ENCODE peak calls at places on chromosomes 16 and 17, in five cellular contexts. X is T-helper 9 cell, D is AG09319, L is nephron progenitor cell, O is A172. V is an unnamed sample.

GRCh38 chr17:82962163-82962720 is 117.2 kb upstream of the METRNL start:
- DNase-seq in X (no peak), D (no peak), L (no peak), O (peak), V (peak)

GRCh38 chr17:9330903-9331272 is 244.7 kb downstream of the STX8 start:
- DNase-seq in X (no peak), D (no peak), L (no peak), O (no peak), V (no peak)

GRCh38 chr17:61503961-61504360 is 51.7 kb downstream of the TBX4 start:
- DNase-seq in X (no peak), D (no peak), L (no peak), O (no peak), V (peak)

GRCh38 chr17:78779848-78780247 is 2.2 kb downstream of the CYTH1 start:
- DNase-seq in X (peak), D (no peak), L (no peak), O (no peak), V (no peak)

GRCh38 chr17:76704799-76705198 is 6.0 kb downstream of the MXRA7 start:
- DNase-seq in X (no peak), D (no peak), L (no peak), O (no peak), V (no peak)

GRCh38 chr16:30488764-30489595 is 16.4 kb downstream of the ITGAL start:
- DNase-seq in X (no peak), D (no peak), L (no peak), O (no peak), V (peak)

GRCh38 chr16:85354623-85355514 is 242.6 kb upstream of the CIBAR2 start:
- DNase-seq in X (no peak), D (no peak), L (peak), O (peak), V (peak)

GRCh38 chr16:68275611-68276191 is 11.4 kb downstream of the SLC7A6 start:
- DNase-seq in X (peak), D (no peak), L (no peak), O (no peak), V (no peak)

GRCh38 chr16:79150128-79150527 is 450.4 kb downstream of the MAF start:
- DNase-seq in X (no peak), D (no peak), L (no peak), O (no peak), V (no peak)

GRCh38 chr16:89422905-89423630 is 67.3 kb downstream of the ANKRD11 start:
- DNase-seq in X (peak), D (no peak), L (no peak), O (peak), V (peak)

GRCh38 chr17:32142857-32143524 is 689 bp downstream of the RHOT1 start:
- DNase-seq in X (no peak), D (no peak), L (peak), O (peak), V (peak)

GRCh38 chr16:54207837-54208236 is 78.8 kb downstream of the IRX3 start:
- DNase-seq in X (no peak), D (no peak), L (no peak), O (no peak), V (no peak)

GRCh38 chr17:64155751-64156544 is 26.0 kb upstream of the ERN1 start:
- DNase-seq in X (no peak), D (no peak), L (peak), O (no peak), V (no peak)

GRCh38 chr17:8872705-8873426 is 5.4 kb upstream of the PIK3R6 start:
- DNase-seq in X (no peak), D (no peak), L (no peak), O (no peak), V (no peak)

GRCh38 chr17:59149051-59149450 is 5.9 kb downstream of the SKA2 start:
- DNase-seq in X (no peak), D (no peak), L (no peak), O (no peak), V (peak)

GRCh38 chr17:15106540-15106939 is 158.6 kb downstream of the PMP22 start:
- DNase-seq in X (no peak), D (no peak), L (no peak), O (peak), V (peak)

GRCh38 chr17:1122681-1123396 is 56.9 kb downstream of the ABR start:
- DNase-seq in X (peak), D (no peak), L (peak), O (peak), V (peak)

GRCh38 chr17:79840204-79840988 is 1.2 kb upstream of the CBX4 start:
- DNase-seq in X (peak), D (no peak), L (peak), O (no peak), V (no peak)

GRCh38 chr16:2365895-2366294 is 25.4 kb upstream of the ABCA3 start:
- DNase-seq in X (no peak), D (peak), L (no peak), O (no peak), V (peak)

GRCh38 chr16:14298374-14299122 is 227.4 kb downstream of the MRTFB start:
- DNase-seq in X (no peak), D (no peak), L (no peak), O (no peak), V (no peak)

GRCh38 chr17:28345420-28346198 is 10.0 kb downstream of the TNFAIP1 start:
- DNase-seq in X (no peak), D (no peak), L (no peak), O (peak), V (peak)

GRCh38 chr16:80200079-80200478 is 340.7 kb upstream of the DYNLRB2 start:
- DNase-seq in X (no peak), D (no peak), L (no peak), O (no peak), V (no peak)

GRCh38 chr17:15930426-15930825 is 14.5 kb upstream of the ADORA2B start:
- DNase-seq in X (no peak), D (no peak), L (no peak), O (no peak), V (peak)

GRCh38 chr17:75325348-75325747 is 36.1 kb upstream of the SLC25A19 start:
- DNase-seq in X (no peak), D (no peak), L (no peak), O (no peak), V (no peak)

GRCh38 chr16:79409970-79410369 is 190.6 kb downstream of the MAF start:
- DNase-seq in X (no peak), D (no peak), L (no peak), O (no peak), V (no peak)

GRCh38 chr17:68598545-68598961 is 2.6 kb downstream of the FAM20A start:
- DNase-seq in X (no peak), D (no peak), L (no peak), O (no peak), V (no peak)

GRCh38 chr17:52024296-52024870 is 134.1 kb downstream of the CA10 start:
- DNase-seq in X (no peak), D (no peak), L (no peak), O (no peak), V (no peak)

GRCh38 chr16:24255446-24256352 is at the start of gene CACNG3:
- DNase-seq in X (peak), D (no peak), L (peak), O (no peak), V (peak)

GRCh38 chr16:81745704-81746558 is 33.2 kb upstream of the PLCG2 start:
- DNase-seq in X (peak), D (no peak), L (peak), O (peak), V (peak)

GRCh38 chr16:56657555-56658430 is at the start of gene MT1F:
- DNase-seq in X (peak), D (no peak), L (peak), O (no peak), V (peak)

GRCh38 chr17:82098939-82099765 is 1.1 kb upstream of the FASN start:
- DNase-seq in X (peak), D (no peak), L (no peak), O (no peak), V (no peak)

GRCh38 chr16:68737046-68737729 is at the start of gene CDH1:
- DNase-seq in X (no peak), D (no peak), L (peak), O (no peak), V (no peak)

GRCh38 chr17:38584350-38584925 is 21.3 kb downstream of the SRCIN1 start:
- DNase-seq in X (peak), D (peak), L (peak), O (peak), V (peak)

GRCh38 chr17:6548578-6549330 is 7.6 kb downstream of the PITPNM3 start:
- DNase-seq in X (no peak), D (no peak), L (no peak), O (no peak), V (no peak)

GRCh38 chr16:50490828-50491227 is 57.4 kb upstream of the NKD1 start:
- DNase-seq in X (no peak), D (no peak), L (no peak), O (no peak), V (no peak)

GRCh38 chr16:77657016-77657415 is 65.3 kb upstream of the NUDT7 start:
- DNase-seq in X (no peak), D (no peak), L (no peak), O (peak), V (peak)

GRCh38 chr17:35189291-35189690 is 4.9 kb downstream of the SLC35G3 start:
- DNase-seq in X (no peak), D (no peak), L (no peak), O (peak), V (peak)

GRCh38 chr17:44787271-44787940 is 28.6 kb downstream of the ADAM11 start:
- DNase-seq in X (no peak), D (no peak), L (no peak), O (no peak), V (no peak)

GRCh38 chr17:22301353-22301745 is 609.0 kb downstream of the KCNJ18 start:
- DNase-seq in X (no peak), D (no peak), L (no peak), O (no peak), V (no peak)

GRCh38 chr17:77475012-77475976 is 334.5 kb downstream of the SEC14L1 start:
- DNase-seq in X (peak), D (no peak), L (no peak), O (peak), V (peak)

V was measured in M059J.